ENCODE peak calls at places on chromosomes 1 and 21, in eight cellular contexts. H is SHP77, N is AG10803, V is EH, I is hepatic stellate cell, P is iPS DF 6.9, E is heart left ventricle, S is body of pancreas. T is an unnamed sample.

GRCh38 chr1:201252833-201253810 is 30.2 kb upstream of the PKP1 start:
- DNase-seq in H (peak), N (no peak), V (no peak), I (no peak), P (no peak), E (no peak), S (no peak), T (no peak)

GRCh38 chr1:181090653-181091126 is 2.2 kb downstream of the IER5 start:
- DNase-seq in H (no peak), N (peak), V (no peak), I (no peak), P (no peak), E (no peak), S (no peak), T (no peak)

GRCh38 chr1:32627596-32628162 is 22.7 kb downstream of the ZBTB8OS start:
- DNase-seq in H (no peak), N (peak), V (peak), I (no peak), P (no peak), E (no peak), S (no peak), T (no peak)

GRCh38 chr21:45255381-45256020 is 32.2 kb downstream of the POFUT2 start:
- DNase-seq in H (peak), N (no peak), V (no peak), I (no peak), P (no peak), E (no peak), S (no peak), T (peak)

GRCh38 chr1:3471356-3472087 is 17.1 kb downstream of the ARHGEF16 start:
- DNase-seq in H (no peak), N (peak), V (peak), I (peak), P (no peak), E (peak), S (no peak), T (peak)

GRCh38 chr1:84689514-84690396 is 506 bp downstream of the SSX2IP start:
- DNase-seq in H (peak), N (peak), V (peak), I (peak), P (no peak), E (peak), S (peak), T (peak)

GRCh38 chr21:40284481-40284880 is 417.2 kb downstream of the PCP4 start:
- DNase-seq in H (no peak), N (no peak), V (no peak), I (no peak), P (no peak), E (no peak), S (no peak), T (no peak)

GRCh38 chr21:34651642-34652041 is 17.2 kb upstream of the CLIC6 start:
- DNase-seq in H (no peak), N (no peak), V (no peak), I (no peak), P (no peak), E (no peak), S (no peak), T (no peak)

GRCh38 chr21:25568230-25568629 is 39.1 kb downstream of the MRPL39 start:
- DNase-seq in H (no peak), N (peak), V (no peak), I (no peak), P (no peak), E (peak), S (peak), T (no peak)

GRCh38 chr21:27132270-27132669 is 165.4 kb upstream of the ADAMTS5 start:
- DNase-seq in H (no peak), N (peak), V (peak), I (no peak), P (no peak), E (no peak), S (no peak), T (no peak)

GRCh38 chr1:32924881-32925344 is 23.7 kb upstream of the TMEM54 start:
- DNase-seq in H (no peak), N (no peak), V (no peak), I (no peak), P (no peak), E (no peak), S (no peak), T (no peak)

GRCh38 chr21:17783816-17784598 is 35.1 kb downstream of the C21orf91 start:
- DNase-seq in H (no peak), N (no peak), V (no peak), I (no peak), P (no peak), E (no peak), S (no peak), T (no peak)

GRCh38 chr21:38261851-38262250 is 5.1 kb downstream of the KCNJ15 start:
- DNase-seq in H (no peak), N (peak), V (peak), I (no peak), P (no peak), E (no peak), S (no peak), T (no peak)

GRCh38 chr1:246801241-246802020 is 77.2 kb downstream of the SCCPDH start:
- DNase-seq in H (peak), N (no peak), V (no peak), I (no peak), P (no peak), E (no peak), S (no peak), T (no peak)

GRCh38 chr1:226166341-226166740 is 20.2 kb downstream of the ACBD3 start:
- DNase-seq in H (no peak), N (no peak), V (no peak), I (no peak), P (no peak), E (no peak), S (no peak), T (no peak)

GRCh38 chr1:180854456-180854855 is 58.2 kb upstream of the KIAA1614 start:
- DNase-seq in H (no peak), N (no peak), V (no peak), I (no peak), P (no peak), E (no peak), S (no peak), T (no peak)

GRCh38 chr1:45442272-45442671 is 48.7 kb downstream of the TESK2 start:
- DNase-seq in H (no peak), N (peak), V (peak), I (peak), P (no peak), E (no peak), S (no peak), T (no peak)

GRCh38 chr1:245512980-245513578 is 358.3 kb downstream of the KIF26B start:
- DNase-seq in H (no peak), N (peak), V (peak), I (peak), P (no peak), E (no peak), S (no peak), T (peak)

GRCh38 chr1:81948495-81948894 is 147.8 kb downstream of the ADGRL2 start:
- DNase-seq in H (no peak), N (no peak), V (no peak), I (no peak), P (no peak), E (no peak), S (no peak), T (no peak)

GRCh38 chr1:28602536-28603439 is 10.7 kb downstream of the RAB42 start:
- DNase-seq in H (peak), N (peak), V (peak), I (peak), P (no peak), E (peak), S (peak), T (peak)

GRCh38 chr1:116373451-116374339 is 651 bp downstream of the ATP1A1 start:
- DNase-seq in H (peak), N (peak), V (peak), I (peak), P (no peak), E (peak), S (peak), T (no peak)

GRCh38 chr1:151828931-151829330 is 2.7 kb downstream of the RORC start:
- DNase-seq in H (no peak), N (no peak), V (peak), I (peak), P (no peak), E (peak), S (peak), T (peak)

GRCh38 chr1:117671781-117672501 is 66.1 kb downstream of the TENT5C start:
- DNase-seq in H (no peak), N (peak), V (peak), I (peak), P (peak), E (peak), S (peak), T (no peak)

GRCh38 chr1:26289158-26290059 is 9.5 kb downstream of the SH3BGRL3 start:
- DNase-seq in H (no peak), N (no peak), V (no peak), I (no peak), P (no peak), E (no peak), S (peak), T (no peak)

GRCh38 chr1:89898150-89898549 is 77.3 kb downstream of the LRRC8D start:
- DNase-seq in H (no peak), N (no peak), V (no peak), I (no peak), P (no peak), E (no peak), S (no peak), T (no peak)

GRCh38 chr1:224256642-224257041 is 73.3 kb downstream of the NVL start:
- DNase-seq in H (no peak), N (no peak), V (no peak), I (no peak), P (no peak), E (no peak), S (no peak), T (no peak)

GRCh38 chr1:165525708-165526107 is 18.1 kb upstream of the LRRC52 start:
- DNase-seq in H (no peak), N (no peak), V (no peak), I (no peak), P (no peak), E (no peak), S (no peak), T (no peak)

GRCh38 chr1:119651641-119652040 is 3.6 kb upstream of the ZNF697 start:
- DNase-seq in H (no peak), N (no peak), V (no peak), I (no peak), P (no peak), E (no peak), S (no peak), T (no peak)

GRCh38 chr1:204114606-204115005 is 37.2 kb downstream of the ETNK2 start:
- DNase-seq in H (no peak), N (no peak), V (no peak), I (no peak), P (no peak), E (no peak), S (no peak), T (no peak)

GRCh38 chr21:31609081-31609480 is 50.4 kb upstream of the SOD1 start:
- DNase-seq in H (no peak), N (no peak), V (no peak), I (no peak), P (no peak), E (no peak), S (no peak), T (no peak)

GRCh38 chr1:238409191-238409846 is 518.6 kb upstream of the ZP4 start:
- DNase-seq in H (no peak), N (peak), V (peak), I (no peak), P (no peak), E (no peak), S (no peak), T (peak)

GRCh38 chr21:35226302-35226701 is 177.2 kb upstream of the RUNX1 start:
- DNase-seq in H (no peak), N (peak), V (peak), I (no peak), P (no peak), E (no peak), S (no peak), T (peak)

GRCh38 chr1:26972390-26972789 is 12.1 kb upstream of the KDF1 start:
- DNase-seq in H (no peak), N (no peak), V (peak), I (no peak), P (no peak), E (no peak), S (no peak), T (no peak)

GRCh38 chr1:205256956-205257615 is 29.3 kb downstream of the TMCC2 start:
- DNase-seq in H (no peak), N (no peak), V (no peak), I (no peak), P (no peak), E (no peak), S (no peak), T (no peak)

GRCh38 chr1:228374711-228375577 is 31.7 kb downstream of the TRIM11 start:
- DNase-seq in H (no peak), N (peak), V (peak), I (peak), P (no peak), E (peak), S (peak), T (no peak)

GRCh38 chr1:26110731-26111529 is 694 bp upstream of the PDIK1L start:
- DNase-seq in H (peak), N (peak), V (peak), I (peak), P (no peak), E (peak), S (peak), T (peak)

GRCh38 chr1:25913166-25913565 is 6.9 kb upstream of the STMN1 start:
- DNase-seq in H (no peak), N (no peak), V (no peak), I (no peak), P (no peak), E (no peak), S (no peak), T (no peak)

T was measured in SW480.